ENCODE peak calls at places on chromosomes 13 and 19, in seven cellular contexts. P is body of pancreas, I is ovary, X is adrenal gland, C is stomach, Q is HCT116, F is A549. A is an unnamed sample.
A peak's percentile ranks its signal among the peaks of the same experiment; 100 is the strongest.

GRCh38 chr13:112943309-112944125 is 25.5 kb upstream of the MCF2L start:
- DNase-seq in X (peak; percentile 63), F (peak; percentile 13), I (peak; percentile 46), Q (no peak), P (peak; percentile 70), C (peak; percentile 61), A (no peak)

GRCh38 chr19:13597625-13598024 is 91.3 kb upstream of the CACNA1A start:
- DNase-seq in F (peak; percentile 71), C (peak; percentile 39), I (peak; percentile 28), P (peak; percentile 50), Q (peak; percentile 57), X (peak; percentile 71), A (peak; percentile 79)

GRCh38 chr19:19782783-19783182 is 38.8 kb downstream of the ZNF506 start:
- DNase-seq in C (no peak), Q (no peak), F (no peak), I (no peak), X (no peak), P (no peak), A (no peak)

GRCh38 chr19:41175825-41176734 is 16.9 kb upstream of the CYP2S1 start:
- DNase-seq in C (peak; percentile 62), X (peak; percentile 91), I (no peak), P (peak; percentile 17), Q (peak; percentile 92), F (peak; percentile 100), A (peak; percentile 93)

GRCh38 chr19:17841371-17841809 is 6.4 kb downstream of the JAK3 start:
- DNase-seq in P (no peak), Q (no peak), X (no peak), I (no peak), F (peak; percentile 74), C (peak; percentile 44), A (peak; percentile 61)

GRCh38 chr19:6733338-6734095 is 3.9 kb downstream of the GPR108 start:
- DNase-seq in C (no peak), F (no peak), I (no peak), X (no peak), P (no peak), Q (no peak), A (no peak)

GRCh38 chr19:51458899-51459592 is 792 bp upstream of the SIGLEC8 start:
- DNase-seq in X (no peak), C (peak; percentile 11), I (no peak), F (no peak), P (no peak), Q (no peak), A (no peak)

GRCh38 chr19:41320568-41320967 is 10.6 kb downstream of the CCDC97 start:
- DNase-seq in P (no peak), F (no peak), C (no peak), X (no peak), Q (no peak), I (no peak), A (no peak)

GRCh38 chr19:4064073-4064550 is 2.6 kb downstream of the ZBTB7A start:
- DNase-seq in C (no peak), P (peak; percentile 52), F (no peak), Q (no peak), X (no peak), I (peak; percentile 64), A (no peak)

GRCh38 chr13:49292742-49293498 is 45.2 kb downstream of the CDADC1 start:
- DNase-seq in Q (no peak), P (peak; percentile 52), X (peak; percentile 73), F (no peak), C (peak; percentile 41), I (peak; percentile 87), A (no peak)

GRCh38 chr13:113562866-113563265 is 21.7 kb upstream of the TFDP1 start:
- DNase-seq in Q (no peak), P (no peak), X (peak; percentile 30), F (no peak), I (no peak), C (peak; percentile 4), A (no peak)

GRCh38 chr19:55251296-55252081 is 7.3 kb downstream of the PPP6R1 start:
- DNase-seq in I (no peak), P (no peak), X (no peak), Q (no peak), F (no peak), C (peak; percentile 68), A (peak; percentile 82)

DNA sequence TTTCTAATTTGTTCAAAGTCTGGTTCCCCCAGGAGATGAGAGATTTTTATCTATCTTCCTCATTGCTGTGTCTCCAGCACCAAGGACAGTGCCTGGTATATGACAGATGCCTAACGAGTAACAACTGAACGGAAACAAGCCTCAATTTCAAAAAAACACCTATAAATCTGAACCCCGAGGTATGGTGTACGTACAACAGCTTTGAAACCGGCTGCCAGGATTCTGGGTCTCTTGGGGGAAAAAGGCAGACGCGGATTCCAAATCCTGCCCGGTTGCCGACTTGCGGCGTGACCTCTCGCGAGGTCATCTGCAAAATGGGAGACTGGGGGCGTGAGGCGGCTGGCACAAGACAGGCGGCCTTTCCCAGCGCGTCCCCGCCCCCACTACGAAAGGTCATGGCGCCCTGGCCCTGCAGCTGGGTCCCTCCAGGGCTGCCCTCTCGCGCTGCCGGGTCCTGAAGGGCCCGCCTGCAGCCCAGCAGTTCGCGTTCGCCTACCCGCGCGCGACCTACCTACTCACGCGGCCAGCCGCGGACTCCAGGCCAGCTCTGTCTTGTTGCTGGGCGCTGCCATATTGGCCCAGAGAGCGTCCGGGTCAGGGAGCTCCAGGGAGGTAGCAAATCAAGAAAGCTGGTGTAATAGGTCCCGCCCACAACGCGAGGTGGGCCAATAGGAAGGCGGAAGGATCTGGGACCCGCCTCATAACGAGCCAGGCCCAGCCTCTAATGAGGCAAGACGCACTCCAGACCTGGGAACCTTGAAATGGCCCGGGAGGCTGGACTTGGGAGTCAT is at the start of gene ECSIT:
- DNase-seq in I (peak; percentile 97), F (peak; percentile 91), P (peak; percentile 99), C (peak; percentile 99), X (peak; percentile 100), Q (peak; percentile 97), A (peak; percentile 85)
- TF ChIP-seq POLR2A in I (peak; percentile 10), F (peak; percentile 28), P (peak; percentile 65), C (no peak), X (peak; percentile 78), Q (peak; percentile 27), A (no peak)

DNA sequence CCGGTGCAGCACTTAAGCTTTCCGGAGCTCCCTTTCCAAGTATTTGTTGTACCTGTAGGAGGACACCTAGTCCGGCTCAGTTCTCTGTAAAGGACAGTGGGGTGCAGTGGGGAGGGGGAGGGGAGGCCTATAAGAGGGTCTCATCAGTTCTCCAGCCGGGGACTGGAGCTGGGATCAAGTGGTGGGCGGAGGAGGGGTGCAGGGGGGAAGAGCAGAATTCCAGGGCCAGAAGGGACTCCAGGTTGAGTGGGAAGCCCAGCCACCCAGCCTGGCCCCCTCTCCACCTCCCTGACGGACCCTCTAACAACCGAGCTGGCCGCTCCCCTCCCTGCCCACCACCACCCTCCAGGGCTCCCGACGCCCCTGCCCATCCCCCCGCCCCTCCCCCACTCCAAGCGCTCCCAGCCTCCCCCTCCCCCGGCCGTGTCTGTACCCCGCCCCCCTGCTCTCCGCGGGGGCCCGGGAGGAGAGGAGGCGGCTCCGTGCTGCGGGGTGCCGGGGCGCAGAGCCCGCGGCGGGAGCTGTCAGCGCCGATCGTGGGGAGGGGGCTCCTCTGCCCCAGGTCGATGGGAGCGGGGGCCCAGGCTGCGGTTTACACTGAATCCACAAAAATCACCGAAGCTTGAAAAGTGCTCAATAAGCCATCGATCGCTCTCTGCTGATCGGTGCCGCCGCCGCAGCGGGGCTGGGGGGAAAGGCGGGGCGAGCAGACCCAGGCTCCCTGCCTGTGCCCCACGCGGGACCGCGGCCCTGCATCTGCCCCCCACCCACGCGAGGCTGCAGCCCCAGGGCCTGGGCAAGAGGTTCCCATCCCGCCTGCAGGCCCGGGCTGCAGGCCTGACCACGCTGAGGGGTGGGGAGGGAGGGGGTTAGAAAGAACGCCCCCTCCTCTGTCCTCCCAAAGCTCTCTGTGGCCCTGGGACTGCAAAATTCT is 34.7 kb upstream of the ONECUT3 start:
- DNase-seq in F (no peak), I (no peak), Q (no peak), X (no peak), C (no peak), P (no peak), A (no peak)
- TF ChIP-seq POLR2A in F (no peak), I (no peak), Q (no peak), X (no peak), C (no peak), P (no peak), A (no peak)

GRCh38 chr13:46382224-46382623 is 4.8 kb downstream of the RUBCNL start:
- DNase-seq in Q (no peak), X (no peak), C (no peak), I (no peak), P (no peak), F (no peak), A (no peak)

GRCh38 chr13:46380242-46380641 is 6.8 kb downstream of the RUBCNL start:
- DNase-seq in F (no peak), X (no peak), I (no peak), P (no peak), C (no peak), Q (no peak), A (no peak)

GRCh38 chr13:46377554-46377953 is 9.5 kb downstream of the RUBCNL start:
- DNase-seq in F (no peak), X (no peak), P (no peak), C (no peak), Q (no peak), I (no peak), A (no peak)

GRCh38 chr13:46374710-46375109 is 12.3 kb downstream of the RUBCNL start:
- DNase-seq in I (no peak), P (no peak), F (no peak), C (no peak), X (no peak), Q (no peak), A (no peak)

DNA sequence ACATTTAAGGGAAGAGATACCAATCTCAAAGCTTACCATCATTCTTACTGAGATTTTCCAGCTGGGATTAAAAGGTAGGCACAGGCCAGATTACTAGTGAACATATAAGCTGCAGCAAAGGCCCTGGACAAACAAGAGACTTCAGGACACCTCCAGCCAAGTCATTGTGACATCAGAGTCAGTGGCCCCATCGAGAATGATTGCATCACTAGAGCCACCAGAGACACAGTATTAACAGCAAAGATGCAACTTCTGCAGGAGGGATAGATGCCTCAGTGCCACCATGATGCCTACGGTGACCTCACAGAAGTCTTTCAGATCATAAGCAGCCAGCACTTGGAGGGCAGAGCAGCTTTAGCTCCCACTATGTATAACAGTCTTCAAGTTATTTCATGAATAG is 8.6 kb downstream of the RUBCNL start:
- DNase-seq in I (no peak), X (no peak), C (no peak), F (no peak), P (no peak), Q (no peak), A (no peak)
- TF ChIP-seq POLR2A in I (no peak), X (no peak), C (no peak), F (no peak), P (no peak), Q (no peak), A (no peak)

DNA sequence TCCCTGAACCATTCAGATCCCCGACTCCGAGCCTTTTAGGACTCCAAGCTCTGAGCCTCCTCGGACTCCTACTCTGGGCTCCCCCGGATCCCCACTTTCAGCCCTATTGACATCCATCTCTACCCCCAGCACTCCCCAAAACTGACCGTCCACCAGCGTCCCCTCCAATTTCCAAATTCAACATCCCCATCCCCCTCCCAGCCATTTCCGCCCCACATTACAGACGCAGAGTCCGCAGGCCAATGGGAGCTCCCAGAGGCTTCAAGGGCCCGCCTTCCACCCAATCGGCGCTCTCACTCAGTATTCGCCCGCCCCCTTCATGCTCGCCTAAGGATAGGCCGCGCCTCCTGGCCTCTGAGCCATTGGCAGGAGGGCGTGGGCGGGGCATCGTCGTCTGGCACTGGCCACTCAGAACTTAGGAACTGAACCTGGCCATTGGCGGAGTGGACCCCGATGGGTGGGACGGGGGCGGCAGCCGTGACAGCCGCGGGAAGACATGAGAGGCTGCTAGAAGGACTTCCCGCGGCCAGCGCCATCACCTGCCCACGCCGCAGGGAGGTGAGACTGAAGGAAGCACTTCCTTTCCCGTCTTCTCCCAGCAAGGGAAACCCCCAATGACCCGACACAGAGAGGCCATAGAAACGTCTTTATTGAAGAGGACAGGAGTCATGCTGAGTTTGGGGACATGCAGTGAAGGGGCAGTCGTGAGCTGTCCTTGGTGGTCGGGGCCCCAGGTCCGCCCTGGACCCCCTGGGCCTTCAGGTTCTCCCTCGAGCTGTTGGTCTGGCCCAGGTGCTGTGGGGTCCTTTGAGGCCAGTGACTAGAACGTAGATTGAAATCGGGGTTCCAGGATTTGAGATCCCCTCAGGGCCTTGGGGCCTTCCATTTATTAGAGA is at the start of gene ALKBH6:
- DNase-seq in F (peak; percentile 100), P (peak; percentile 100), Q (peak; percentile 97), X (peak; percentile 100), I (peak; percentile 99), C (peak; percentile 100), A (peak; percentile 100)
- TF ChIP-seq POLR2A in F (peak; percentile 80), P (peak; percentile 65), Q (peak; percentile 44), X (peak; percentile 22), I (peak; percentile 27), C (no peak), A (peak; percentile 66)

A was measured in H54.